ENCODE peak calls at places on chromosomes 16 and 17, in four cellular contexts. A is thoracic aorta, Y is mucosa of descending colon, U is colonic mucosa. Z is an unnamed sample.

GRCh38 chr16:8583712-8584111 is 6.6 kb downstream of the TMEM114 start:
- DNase-seq in U (no peak), Y (no peak), A (no peak), Z (no peak)

GRCh38 chr16:12078405-12079245 is 102.1 kb downstream of the SNX29 start:
- DNase-seq in Y (peak), A (no peak), U (no peak), Z (no peak)

GRCh38 chr16:19138601-19139000 is 24.8 kb downstream of the ITPRIPL2 start:
- DNase-seq in Y (peak), A (no peak), U (peak), Z (peak)

GRCh38 chr16:1550061-1550460 is 16.6 kb downstream of the TMEM204 start:
- DNase-seq in Y (no peak), A (no peak), U (no peak), Z (no peak)

GRCh38 chr16:57089406-57089805 is 3.0 kb upstream of the CPNE2 start:
- DNase-seq in Y (no peak), U (no peak), A (no peak), Z (no peak)

GRCh38 chr17:17353625-17354484 is 50.7 kb downstream of the NT5M start:
- DNase-seq in A (no peak), U (no peak), Y (no peak), Z (no peak)

GRCh38 chr17:49580981-49581644 is 5.4 kb downstream of the NXPH3 start:
- DNase-seq in U (no peak), Y (no peak), A (no peak), Z (no peak)

GRCh38 chr17:44267165-44267455 is 825 bp downstream of the SLC4A1 start:
- DNase-seq in A (no peak), Y (no peak), U (no peak), Z (no peak)

GRCh38 chr17:81890447-81891302 is 711 bp downstream of the ALYREF start:
- DNase-seq in U (no peak), A (no peak), Y (no peak), Z (no peak)

GRCh38 chr17:56833023-56833811 is 503 bp downstream of the C17orf67 start:
- DNase-seq in U (peak), A (no peak), Y (peak), Z (peak)

GRCh38 chr16:15607700-15608396 is 35.1 kb downstream of the MARF1 start:
- DNase-seq in Y (no peak), U (no peak), A (no peak), Z (no peak)

GRCh38 chr17:945672-946071 is 33.9 kb downstream of the NXN start:
- DNase-seq in U (no peak), A (no peak), Y (no peak), Z (no peak)

GRCh38 chr17:82322526-82323453 is 5.4 kb upstream of the CD7 start:
- DNase-seq in U (no peak), A (no peak), Y (no peak), Z (no peak)

GRCh38 chr17:17647521-17648178 is 33.6 kb upstream of the RAI1 start:
- DNase-seq in A (no peak), Y (no peak), U (no peak), Z (no peak)

GRCh38 chr17:34843682-34844081 is 117.6 kb downstream of the CCT6B start:
- DNase-seq in Y (no peak), U (no peak), A (no peak), Z (no peak)

GRCh38 chr16:1097800-1098199 is 1.8 kb upstream of the C1QTNF8 start:
- DNase-seq in Y (no peak), U (no peak), A (peak), Z (no peak)

GRCh38 chr16:9042943-9043680 is 48.3 kb upstream of the HAPSTR1 start:
- DNase-seq in U (no peak), Y (no peak), A (no peak), Z (no peak)

GRCh38 chr16:1026784-1027415 is 45.3 kb downstream of the SOX8 start:
- DNase-seq in U (no peak), Y (no peak), A (no peak), Z (no peak)

GRCh38 chr16:30888856-30889499 is 4.9 kb downstream of the BCL7C start:
- DNase-seq in U (no peak), Y (no peak), A (no peak), Z (no peak)

GRCh38 chr16:57371494-57372371 is 557 bp upstream of the CX3CL1 start:
- DNase-seq in U (peak), A (peak), Y (peak), Z (no peak)

GRCh38 chr16:86906608-86907007 is 328.3 kb downstream of the FOXL1 start:
- DNase-seq in Y (no peak), U (no peak), A (no peak), Z (no peak)

GRCh38 chr16:89720520-89720858 is 209 bp downstream of the VPS9D1 start:
- DNase-seq in Y (peak), U (peak), A (no peak), Z (peak)

GRCh38 chr17:44204453-44204882 is 4.8 kb upstream of the ATXN7L3 start:
- DNase-seq in U (no peak), Y (no peak), A (no peak), Z (no peak)

GRCh38 chr17:80455328-80455710 is 21.1 kb downstream of the NPTX1 start:
- DNase-seq in A (no peak), U (no peak), Y (no peak), Z (peak)

GRCh38 chr16:55045329-55046145 is 114.9 kb downstream of the IRX5 start:
- DNase-seq in U (no peak), A (no peak), Y (no peak), Z (no peak)

DNA sequence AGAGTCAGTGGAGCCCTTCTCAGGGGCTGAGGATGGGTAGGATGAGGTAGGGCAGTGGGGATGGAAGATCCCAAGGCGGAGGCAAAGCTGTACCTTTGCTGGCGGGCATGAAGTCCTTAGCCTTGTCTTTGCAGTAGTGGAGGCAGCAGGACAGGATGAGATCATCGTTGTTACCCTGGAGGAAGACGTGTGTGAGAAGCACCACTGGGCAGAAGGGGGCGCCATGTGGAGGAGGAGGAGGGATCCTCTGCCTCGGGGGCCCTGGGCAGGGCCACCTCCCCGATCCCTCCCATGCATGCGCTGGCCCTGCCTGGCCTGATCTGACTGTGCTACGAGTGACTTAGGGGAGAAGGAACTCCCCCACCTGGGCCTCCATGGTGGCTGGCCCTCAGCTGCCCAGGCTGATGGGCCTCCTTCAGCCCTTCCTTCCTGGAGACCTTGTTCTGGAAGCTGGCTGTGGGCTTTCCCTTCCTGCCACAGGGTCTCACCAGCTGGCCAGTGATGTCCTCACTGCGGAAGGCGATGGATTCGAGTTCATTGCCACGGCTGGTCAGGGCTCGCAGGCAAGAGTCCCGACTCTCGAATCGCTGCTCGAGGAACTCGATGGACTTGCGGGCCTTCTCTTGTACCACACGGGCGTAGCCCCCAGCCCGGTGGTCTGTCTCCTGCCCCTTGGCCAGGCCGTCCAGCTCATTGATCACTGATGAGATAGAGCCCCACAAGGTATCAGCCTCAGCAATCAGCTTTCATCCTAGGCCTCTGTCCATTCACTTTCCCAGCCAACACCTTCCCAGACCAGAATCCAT is 10.3 kb downstream of the HIC1 start:
- DNase-seq in Y (peak), U (no peak), A (no peak), Z (no peak)
- TF ChIP-seq CTCF in Y (no peak), U (peak), A (no peak), Z (no peak)

GRCh38 chr16:74575805-74576643 is 30.9 kb downstream of the GLG1 start:
- DNase-seq in Y (no peak), U (no peak), A (no peak), Z (no peak)

GRCh38 chr16:74575175-74575804 is 31.6 kb downstream of the GLG1 start:
- DNase-seq in Y (no peak), U (no peak), A (no peak), Z (no peak)

GRCh38 chr16:74570412-74571301 is 36.3 kb downstream of the GLG1 start:
- DNase-seq in Y (no peak), A (no peak), U (no peak), Z (peak)

GRCh38 chr16:74573622-74574021 is 33.3 kb downstream of the GLG1 start:
- DNase-seq in U (no peak), A (no peak), Y (no peak), Z (no peak)

DNA sequence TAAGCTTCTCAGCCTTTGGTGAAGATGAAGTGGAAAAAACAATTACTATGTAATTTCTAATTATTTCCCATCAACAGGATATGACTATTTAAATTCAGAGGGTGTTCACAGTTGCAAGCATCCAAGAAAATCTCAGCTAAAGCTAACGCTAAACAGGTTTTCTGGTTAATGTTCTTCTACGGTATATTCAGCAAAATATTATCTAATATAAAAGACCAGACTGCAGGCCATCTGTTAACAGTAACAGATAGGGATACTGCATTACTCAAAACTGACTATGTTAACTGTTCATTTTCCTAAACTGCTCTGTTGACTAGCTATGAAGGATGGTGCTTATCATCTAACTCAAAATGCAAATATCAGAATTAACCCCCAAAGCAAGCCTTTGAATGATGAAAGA is 32.8 kb downstream of the GLG1 start:
- DNase-seq in U (no peak), Y (no peak), A (no peak), Z (no peak)
- TF ChIP-seq CTCF in U (no peak), Y (no peak), A (no peak), Z (no peak)

GRCh38 chr17:74354123-74354522 is 7.5 kb downstream of the BTBD17 start:
- DNase-seq in A (no peak), Y (peak), U (peak), Z (peak)
- TF ChIP-seq CTCF in A (no peak), Y (peak), U (peak), Z (peak)

DNA sequence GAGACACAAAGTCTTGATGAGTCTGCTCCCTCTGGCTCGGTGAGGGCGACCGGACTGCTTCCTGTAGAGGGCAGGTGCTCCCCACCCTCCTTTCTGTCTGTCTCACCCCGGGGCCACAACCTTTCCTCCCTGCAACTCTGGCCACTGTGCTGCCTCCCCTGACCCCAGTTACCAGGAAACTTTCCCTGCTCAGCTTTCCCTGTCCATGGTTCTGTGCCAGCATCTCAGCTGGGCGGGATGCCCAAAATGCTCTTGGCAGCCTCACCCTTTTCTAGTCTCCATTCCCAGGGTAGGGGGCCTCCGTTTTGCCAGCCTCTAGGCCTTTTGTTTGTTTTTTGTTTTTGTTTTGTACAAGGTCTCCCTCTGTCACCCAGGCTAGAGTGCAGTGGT is 1.4 kb downstream of the PLD2 start:
- DNase-seq in Y (peak), A (no peak), U (peak), Z (no peak)
- TF ChIP-seq CTCF in Y (no peak), A (no peak), U (no peak), Z (no peak)

DNA sequence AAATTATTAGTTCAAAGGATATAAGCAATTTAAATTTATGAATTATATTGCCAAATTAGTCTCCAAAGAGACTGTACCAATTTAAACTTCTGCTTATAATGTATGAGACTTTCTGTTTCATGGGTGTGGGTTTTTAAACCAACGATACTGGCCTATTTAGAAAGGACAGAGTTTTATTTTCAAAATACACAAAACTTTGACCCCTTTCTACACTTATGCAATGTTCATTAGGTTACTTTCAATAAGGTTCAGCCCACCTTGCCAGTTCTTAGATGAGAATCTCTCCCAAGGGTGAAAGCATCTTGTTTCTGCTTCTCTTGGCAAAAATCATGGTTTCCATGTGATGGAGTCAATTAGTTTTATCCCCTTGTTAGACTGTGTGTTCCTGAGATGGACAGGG is 84.7 kb downstream of the MYO1D start:
- DNase-seq in A (no peak), Y (no peak), U (no peak), Z (no peak)
- TF ChIP-seq CTCF in A (no peak), Y (no peak), U (no peak), Z (no peak)

GRCh38 chr16:84044108-84044488 is 1.5 kb upstream of the SLC38A8 start:
- DNase-seq in U (no peak), Y (no peak), A (no peak), Z (peak)
- TF ChIP-seq CTCF in U (no peak), Y (no peak), A (no peak), Z (peak)

DNA sequence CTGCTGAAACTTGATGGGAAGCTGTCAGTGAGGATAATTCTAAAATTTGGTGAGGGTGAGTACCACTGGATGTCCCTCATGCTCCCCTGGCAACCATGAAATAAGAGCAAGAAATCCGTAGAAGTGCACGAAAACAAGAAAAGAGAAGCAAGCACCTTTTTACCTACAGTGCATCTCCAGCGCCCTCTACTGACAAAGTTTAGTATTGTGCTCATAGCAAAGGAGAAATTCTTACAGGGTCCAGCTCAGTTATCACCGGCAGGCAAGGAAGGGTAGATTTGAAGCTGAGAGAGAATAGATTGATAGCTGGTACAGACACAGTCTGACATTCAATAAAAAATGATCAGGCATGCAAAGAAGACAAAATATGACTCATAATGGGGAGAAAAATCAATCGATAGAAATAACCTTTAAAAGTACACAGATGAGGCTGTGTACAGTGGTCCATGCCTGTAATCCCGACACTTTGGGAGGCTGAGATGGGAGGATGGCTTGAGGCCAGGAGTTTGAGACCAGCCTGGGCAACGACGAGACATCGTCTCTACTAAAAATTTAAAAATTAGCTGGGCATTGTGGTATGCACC is 28.3 kb upstream of the TEX2 start:
- DNase-seq in Y (no peak), U (no peak), A (no peak), Z (peak)
- TF ChIP-seq CTCF in Y (no peak), U (no peak), A (no peak), Z (no peak)

DNA sequence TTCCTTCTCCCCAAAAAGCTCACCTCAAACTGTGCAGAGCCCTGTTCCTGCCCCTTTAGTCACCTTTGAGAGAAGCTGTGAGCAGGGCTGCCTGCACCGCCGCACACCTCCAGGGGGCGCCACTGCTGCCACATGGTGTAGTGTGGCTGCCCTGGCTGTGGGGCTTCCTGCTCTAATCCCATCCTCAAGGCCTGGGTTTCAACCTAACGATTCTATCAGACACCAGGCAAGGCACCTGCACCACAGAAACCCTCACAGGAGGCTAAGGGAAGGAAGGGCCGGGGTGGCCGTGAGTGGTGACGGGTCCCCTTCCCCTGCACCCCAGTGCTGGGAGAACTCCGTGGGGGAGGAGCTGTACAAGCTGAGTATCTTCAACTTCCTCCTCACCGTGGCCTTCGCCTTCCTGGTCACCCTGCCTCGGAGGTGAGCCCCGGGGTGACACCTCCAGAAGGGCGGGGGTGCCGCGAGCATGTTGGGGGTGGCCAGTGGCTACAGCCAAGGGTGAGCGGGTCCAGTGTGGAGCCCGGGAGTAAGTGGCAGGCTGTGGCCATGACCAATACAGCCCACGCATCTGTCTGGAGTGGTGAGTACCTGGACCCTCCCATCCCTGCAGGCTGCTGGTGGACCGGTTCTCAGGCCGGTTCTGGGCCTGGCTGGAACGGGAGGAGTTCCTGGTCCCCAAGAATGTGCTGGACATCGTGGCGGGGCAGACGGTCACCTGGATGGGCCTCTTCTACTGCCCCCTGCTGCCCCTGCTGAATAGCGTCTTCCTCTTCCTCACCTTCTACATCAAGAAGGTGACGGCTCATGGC is 7.0 kb downstream of the TMC8 start:
- DNase-seq in Y (peak), A (no peak), U (no peak), Z (no peak)
- TF ChIP-seq CTCF in Y (no peak), A (no peak), U (no peak), Z (peak)

GRCh38 chr17:14061666-14062560 is 7.4 kb upstream of the COX10 start:
- DNase-seq in U (no peak), A (no peak), Y (no peak), Z (no peak)
- TF ChIP-seq CTCF in U (no peak), A (peak), Y (no peak), Z (no peak)